ENCODE peak calls at places on chromosome 13, in eight cellular contexts. K is mucosa of descending colon, N is fibroblast of lung, A is mesendoderm, T is adrenal gland, Q is neural progenitor cell, O is ovary, Y is foreskin keratinocyte. H is an unnamed sample. For H3K4me1, the result is how much of the 10 kb centered on the place peaks cover.

GRCh38 chr13:24097064-24097463 is 63.5 kb upstream of the SPATA13 start:
- DNase-seq in K (no peak), N (peak), A (no peak), T (peak), Q (no peak), O (no peak), Y (peak), H (no peak)

GRCh38 chr13:23626730-23627129 is 56.5 kb downstream of the TNFRSF19 start:
- DNase-seq in K (no peak), N (no peak), A (no peak), T (no peak), Q (no peak), O (no peak), Y (no peak), H (no peak)

GRCh38 chr13:113123226-113124150 is 889 bp downstream of the F10 start:
- DNase-seq in K (peak), N (no peak), A (peak), T (no peak), Q (no peak), O (no peak), Y (no peak), H (no peak)

GRCh38 chr13:95614641-95615245 is 29.8 kb downstream of the DZIP1 start:
- DNase-seq in K (no peak), N (peak), A (no peak), T (no peak), Q (no peak), O (no peak), Y (peak), H (no peak)

GRCh38 chr13:57418067-57418677 is 213.4 kb upstream of the PCDH17 start:
- DNase-seq in K (no peak), N (no peak), A (no peak), T (no peak), Q (no peak), O (no peak), Y (no peak), H (no peak)

GRCh38 chr13:51747438-51748434 is 56.2 kb downstream of the DHRS12 start:
- DNase-seq in K (no peak), N (no peak), A (no peak), T (no peak), Q (peak), O (no peak), Y (no peak), H (no peak)

GRCh38 chr13:110702591-110703526 is 3.1 kb downstream of the CARS2 start:
- DNase-seq in K (no peak), N (peak), A (no peak), T (peak), Q (no peak), O (no peak), Y (no peak), H (no peak)

GRCh38 chr13:99743079-99743478 is 228.5 kb downstream of the ZIC5 start:
- DNase-seq in K (no peak), N (no peak), A (no peak), T (no peak), Q (peak), O (no peak), Y (no peak), H (no peak)

GRCh38 chr13:60261432-60262351 is 98.0 kb upstream of the DIAPH3 start:
- DNase-seq in K (no peak), N (no peak), A (no peak), T (no peak), Q (peak), O (no peak), Y (no peak), H (no peak)

GRCh38 chr13:93268327-93269028 is 41.9 kb downstream of the GPC6 start:
- DNase-seq in K (no peak), N (no peak), A (peak), T (no peak), Q (no peak), O (no peak), Y (no peak), H (no peak)

GRCh38 chr13:46170687-46171086 is 11.3 kb downstream of the LCP1 start:
- DNase-seq in K (no peak), N (no peak), A (peak), T (no peak), Q (no peak), O (no peak), Y (no peak), H (no peak)

GRCh38 chr13:34587586-34587985 is 354.5 kb upstream of the NBEA start:
- DNase-seq in K (no peak), N (no peak), A (no peak), T (no peak), Q (no peak), O (no peak), Y (no peak), H (no peak)

GRCh38 chr13:50596776-50597203 is 246.7 kb downstream of the DLEU7 start:
- DNase-seq in K (no peak), N (no peak), A (peak), T (no peak), Q (no peak), O (no peak), Y (no peak), H (no peak)
- H3K4me1 ChIP-seq in K (under half), N (under half), A (under half), T (under half), Q (under half), O (under half), Y (under half), H (under half)

GRCh38 chr13:40189885-40190655 is 476.4 kb downstream of the FOXO1 start:
- DNase-seq in K (peak), N (peak), A (peak), T (no peak), Q (peak), O (no peak), Y (no peak), H (no peak)
- H3K4me1 ChIP-seq in K (under half), N (under half), A (under half), T (under half), Q (under half), O (under half), Y (under half), H (under half)

DNA sequence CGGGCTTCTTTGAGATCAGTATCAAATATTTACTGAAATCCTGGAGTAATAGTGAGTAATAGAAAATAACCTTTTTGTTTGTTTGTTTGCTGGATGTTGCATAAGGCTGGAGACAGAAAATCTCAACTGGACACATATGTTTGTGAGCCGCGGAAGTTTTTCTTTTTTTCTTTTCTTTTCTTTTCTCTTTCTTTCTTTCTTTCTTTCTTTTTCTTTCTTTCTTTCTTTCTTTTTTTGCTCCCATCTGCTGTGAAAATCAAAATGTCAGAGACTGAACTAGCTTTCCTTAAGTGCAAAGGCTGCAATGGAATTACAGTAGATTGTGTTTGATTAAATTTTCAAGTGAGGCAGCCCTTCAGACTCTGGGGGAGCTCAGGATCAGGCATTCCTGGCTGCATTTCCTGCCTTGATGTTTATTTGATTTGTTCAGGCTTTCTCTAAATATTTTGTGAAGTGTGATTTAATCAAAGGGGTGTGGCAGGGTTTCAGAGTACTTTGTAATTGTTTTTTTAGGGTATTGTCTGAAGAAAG is 306 bp downstream of the FRY start:
- DNase-seq in K (no peak), N (no peak), A (peak), T (no peak), Q (no peak), O (no peak), Y (no peak), H (no peak)
- H3K4me1 ChIP-seq in K (under half), N (under half), A (under half), T (under half), Q (half or more), O (under half), Y (under half), H (under half)

GRCh38 chr13:111994578-111994977 is 72.4 kb upstream of the SOX1 start:
- DNase-seq in K (no peak), N (no peak), A (no peak), T (no peak), Q (no peak), O (no peak), Y (no peak), H (no peak)
- H3K4me1 ChIP-seq in K (under half), N (under half), A (under half), T (under half), Q (under half), O (under half), Y (under half), H (under half)

DNA sequence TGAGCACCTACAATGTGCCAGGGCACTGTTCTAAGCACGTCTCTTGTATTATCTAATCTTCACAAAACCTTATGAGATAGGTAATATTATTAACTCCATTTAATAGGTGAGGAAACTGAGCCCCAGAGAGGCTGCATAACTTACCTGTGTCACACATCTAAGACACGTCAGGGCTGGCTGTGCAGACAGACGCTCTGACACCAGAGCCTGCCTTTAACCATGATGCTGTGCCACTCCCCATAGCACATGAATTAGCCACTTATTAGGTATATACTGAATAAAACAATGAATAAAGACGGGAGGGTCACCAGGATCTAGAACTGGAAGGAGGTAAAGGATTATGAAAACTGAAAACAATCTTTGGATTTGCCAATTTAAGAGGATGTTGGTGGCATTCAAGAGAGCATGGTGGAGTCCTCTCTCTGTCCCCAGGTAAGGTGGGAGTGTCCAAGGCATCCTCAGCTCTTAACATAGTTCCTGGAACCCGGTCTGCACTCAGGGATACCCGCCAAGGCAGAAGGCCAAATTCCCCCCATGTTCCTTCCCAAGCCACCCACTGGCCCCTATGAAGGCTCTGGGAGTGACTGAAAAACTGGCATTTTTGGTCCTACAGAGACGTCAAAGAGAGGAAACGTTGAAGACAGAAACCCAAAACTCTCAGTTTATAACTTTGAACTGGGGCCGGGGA is 479.7 kb downstream of the FOXO1 start:
- DNase-seq in K (no peak), N (no peak), A (no peak), T (no peak), Q (no peak), O (no peak), Y (no peak), H (no peak)
- H3K4me1 ChIP-seq in K (under half), N (under half), A (under half), T (under half), Q (under half), O (under half), Y (under half), H (under half)

GRCh38 chr13:40622761-40623160 is 43.7 kb downstream of the FOXO1 start:
- DNase-seq in K (no peak), N (no peak), A (peak), T (no peak), Q (peak), O (no peak), Y (peak), H (no peak)
- H3K4me1 ChIP-seq in K (under half), N (under half), A (under half), T (under half), Q (under half), O (under half), Y (under half), H (half or more)

GRCh38 chr13:25901460-25902376 is 150.1 kb downstream of the SHISA2 start:
- DNase-seq in K (no peak), N (peak), A (peak), T (no peak), Q (no peak), O (no peak), Y (peak), H (no peak)

GRCh38 chr13:25899464-25899863 is 152.4 kb downstream of the SHISA2 start:
- DNase-seq in K (no peak), N (no peak), A (no peak), T (no peak), Q (no peak), O (no peak), Y (no peak), H (no peak)

GRCh38 chr13:25898991-25899390 is 152.8 kb downstream of the SHISA2 start:
- DNase-seq in K (no peak), N (no peak), A (no peak), T (no peak), Q (no peak), O (no peak), Y (no peak), H (no peak)

GRCh38 chr13:25902946-25903345 is 148.9 kb downstream of the SHISA2 start:
- DNase-seq in K (no peak), N (no peak), A (no peak), T (no peak), Q (no peak), O (no peak), Y (peak), H (no peak)

DNA sequence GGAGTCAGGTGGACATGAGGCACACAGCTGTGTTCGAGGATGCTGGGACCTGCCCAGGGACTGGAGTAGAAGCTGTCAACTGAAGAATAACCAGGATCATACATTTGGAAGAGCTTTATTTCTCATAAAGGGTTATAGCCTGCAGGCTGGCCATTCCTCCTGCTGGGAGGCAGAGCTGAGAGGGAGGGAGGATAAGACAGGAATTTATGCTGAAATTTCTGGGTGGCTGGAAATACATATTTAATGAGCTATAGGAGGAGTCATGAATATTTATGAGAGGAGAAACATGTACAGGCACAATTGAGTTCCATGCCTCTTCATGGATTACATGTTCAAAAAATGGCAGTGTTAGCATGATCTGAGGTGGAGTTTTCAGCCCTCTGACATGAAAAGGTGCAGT is 151.9 kb downstream of the SHISA2 start:
- DNase-seq in K (no peak), N (no peak), A (no peak), T (no peak), Q (no peak), O (no peak), Y (no peak), H (no peak)
- H3K4me1 ChIP-seq in K (under half), N (under half), A (under half), T (under half), Q (under half), O (under half), Y (under half), H (under half)

GRCh38 chr13:28488376-28489005 is 6.4 kb downstream of the FLT1 start:
- DNase-seq in K (no peak), N (no peak), A (no peak), T (no peak), Q (no peak), O (no peak), Y (no peak), H (no peak)
- H3K4me1 ChIP-seq in K (under half), N (under half), A (under half), T (under half), Q (under half), O (under half), Y (under half), H (under half)

H was measured in gastrocnemius medialis.